ENCODE peak calls at places on chromosomes 3 and 15, in six cellular contexts. V, F, Z, T, R and B are unnamed samples.

GRCh38 chr3:14415501-14415900 is 13.1 kb downstream of the SLC6A6 start:
- DNase-seq in V (no peak), F (peak), Z (peak), T (no peak), R (no peak), B (no peak)

GRCh38 chr3:50212971-50213370 is 7.9 kb downstream of the SLC38A3 start:
- DNase-seq in V (no peak), F (no peak), Z (no peak), T (no peak), R (no peak), B (no peak)

GRCh38 chr15:93093765-93094164 is 4.8 kb upstream of the RGMA start:
- DNase-seq in V (no peak), F (no peak), Z (no peak), T (no peak), R (no peak), B (no peak)

GRCh38 chr3:142935963-142936362 is 27.5 kb downstream of the PAQR9 start:
- DNase-seq in V (no peak), F (no peak), Z (no peak), T (no peak), R (no peak), B (no peak)

GRCh38 chr3:30766522-30766921 is 127.9 kb downstream of the GADL1 start:
- DNase-seq in V (no peak), F (no peak), Z (no peak), T (no peak), R (no peak), B (no peak)

GRCh38 chr3:4421121-4421520 is 45.9 kb downstream of the SUMF1 start:
- DNase-seq in V (no peak), F (peak), Z (no peak), T (no peak), R (no peak), B (no peak)

GRCh38 chr3:48897401-48898376 is 993 bp downstream of the SLC25A20 start:
- DNase-seq in V (no peak), F (no peak), Z (no peak), T (no peak), R (no peak), B (peak)

GRCh38 chr3:11228041-11228440 is 44.2 kb upstream of the ATG7 start:
- DNase-seq in V (no peak), F (no peak), Z (no peak), T (no peak), R (no peak), B (no peak)

GRCh38 chr3:60652829-60653228 is 598.4 kb downstream of the FHIT start:
- DNase-seq in V (no peak), F (no peak), Z (no peak), T (no peak), R (no peak), B (no peak)

GRCh38 chr3:152298393-152299242 is 29.9 kb downstream of the MBNL1 start:
- DNase-seq in V (peak), F (peak), Z (peak), T (peak), R (peak), B (peak)

GRCh38 chr15:71780349-71780976 is 29.9 kb upstream of the NR2E3 start:
- DNase-seq in V (no peak), F (peak), Z (peak), T (peak), R (peak), B (no peak)

GRCh38 chr3:194265505-194265892 is 85.6 kb downstream of the CPN2 start:
- DNase-seq in V (peak), F (peak), Z (peak), T (no peak), R (no peak), B (no peak)

GRCh38 chr15:92810418-92811138 is 89.5 kb upstream of the CHD2 start:
- DNase-seq in V (peak), F (peak), Z (no peak), T (peak), R (no peak), B (no peak)

GRCh38 chr15:94064676-94065313 is 166.6 kb upstream of the MCTP2 start:
- DNase-seq in V (no peak), F (no peak), Z (no peak), T (no peak), R (no peak), B (no peak)

GRCh38 chr15:29040367-29040745 is 154.6 kb downstream of the APBA2 start:
- DNase-seq in V (no peak), F (peak), Z (peak), T (no peak), R (no peak), B (no peak)

GRCh38 chr15:25830844-25831443 is 32.2 kb downstream of the ATP10A start:
- DNase-seq in V (peak), F (peak), Z (peak), T (no peak), R (no peak), B (no peak)